ENCODE peak calls at places on chromosomes 3 and 15, in four cellular contexts. One of them, this sample, is unnamed.
A peak's percentile ranks its signal among the peaks of the same experiment; 100 is the strongest.

GRCh38 chr3:4586381-4586780 is 93.2 kb downstream of the ITPR1 start:
- DNase-seq in IMR-90: no peak
- DNase-seq in right atrium auricular region: no peak
- DNase-seq in esophagus squamous epithelium: no peak
- DNase-seq in this sample: no peak

GRCh38 chr3:99498544-99499234 is 139.7 kb upstream of the COL8A1 start:
- DNase-seq in IMR-90: peak; percentile 25
- DNase-seq in right atrium auricular region: no peak
- DNase-seq in esophagus squamous epithelium: no peak
- DNase-seq in this sample: no peak

GRCh38 chr15:99143655-99144610 is 39.1 kb downstream of the SYNM start:
- DNase-seq in IMR-90: peak; percentile 31
- DNase-seq in right atrium auricular region: peak; percentile 88
- DNase-seq in esophagus squamous epithelium: no peak
- DNase-seq in this sample: no peak

GRCh38 chr15:58447244-58448010 is 15.6 kb downstream of the LIPC start:
- DNase-seq in IMR-90: peak; percentile 72
- DNase-seq in right atrium auricular region: no peak
- DNase-seq in esophagus squamous epithelium: no peak
- DNase-seq in this sample: peak; percentile 11

GRCh38 chr3:57910988-57911387 is 97.2 kb upstream of the FLNB start:
- DNase-seq in IMR-90: peak; percentile 28
- DNase-seq in right atrium auricular region: no peak
- DNase-seq in esophagus squamous epithelium: no peak
- DNase-seq in this sample: peak; percentile 5

GRCh38 chr3:141825216-141826011 is 51.0 kb upstream of the ATP1B3 start:
- DNase-seq in IMR-90: no peak
- DNase-seq in right atrium auricular region: no peak
- DNase-seq in esophagus squamous epithelium: no peak
- DNase-seq in this sample: no peak

GRCh38 chr15:28094732-28095521 is 4.2 kb downstream of the OCA2 start:
- DNase-seq in IMR-90: no peak
- DNase-seq in right atrium auricular region: peak; percentile 58
- DNase-seq in esophagus squamous epithelium: no peak
- DNase-seq in this sample: no peak

GRCh38 chr3:22089284-22089683 is 338.3 kb upstream of the ZNF385D start:
- DNase-seq in IMR-90: peak; percentile 1
- DNase-seq in right atrium auricular region: no peak
- DNase-seq in esophagus squamous epithelium: no peak
- DNase-seq in this sample: peak; percentile 1

GRCh38 chr3:188052229-188052965 is 101.6 kb upstream of the LPP start:
- DNase-seq in IMR-90: peak; percentile 32
- DNase-seq in right atrium auricular region: peak; percentile 96
- DNase-seq in esophagus squamous epithelium: no peak
- DNase-seq in this sample: peak; percentile 44

GRCh38 chr3:128726691-128727031 is 678 bp downstream of the RAB7A start:
- DNase-seq in IMR-90: peak; percentile 87
- DNase-seq in right atrium auricular region: peak; percentile 79
- DNase-seq in esophagus squamous epithelium: peak; percentile 21
- DNase-seq in this sample: peak; percentile 38

GRCh38 chr15:85828026-85828597 is 33.4 kb upstream of the KLHL25 start:
- DNase-seq in IMR-90: no peak
- DNase-seq in right atrium auricular region: no peak
- DNase-seq in esophagus squamous epithelium: no peak
- DNase-seq in this sample: no peak

GRCh38 chr3:177237206-177237605 is 39.9 kb upstream of the TBL1XR1 start:
- DNase-seq in IMR-90: no peak
- DNase-seq in right atrium auricular region: peak; percentile 7
- DNase-seq in esophagus squamous epithelium: no peak
- DNase-seq in this sample: no peak

DNA sequence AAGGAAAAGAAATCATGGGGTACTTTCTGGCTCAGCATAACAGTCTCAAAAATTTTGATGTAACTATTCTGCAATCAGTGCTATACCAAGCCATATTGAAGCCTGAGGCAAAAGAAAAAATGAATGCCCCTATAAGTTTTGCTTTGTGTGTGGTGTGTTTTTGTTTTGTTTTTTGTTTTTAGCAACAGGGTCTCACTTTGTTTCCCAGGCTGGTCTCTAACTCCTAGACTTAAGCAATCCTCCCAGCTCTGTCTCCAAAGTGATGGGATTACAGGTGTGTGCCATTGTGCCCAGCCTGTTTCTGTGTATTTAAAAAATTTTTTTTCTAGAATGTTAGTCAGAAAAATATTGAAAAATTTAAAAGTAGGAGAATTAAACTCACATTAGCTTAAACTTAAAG is 93.2 kb downstream of the ZNF280D start:
- DNase-seq in IMR-90: no peak
- DNase-seq in right atrium auricular region: no peak
- DNase-seq in esophagus squamous epithelium: no peak
- DNase-seq in this sample: no peak
- H3K4me1 ChIP-seq in IMR-90: peaks cover 2% of the 10 kb centered on the region
- H3K4me1 ChIP-seq in right atrium auricular region: no peaks in the 10 kb centered on the region
- H3K4me1 ChIP-seq in esophagus squamous epithelium: no peaks in the 10 kb centered on the region
- H3K4me1 ChIP-seq in this sample: no peaks in the 10 kb centered on the region

GRCh38 chr3:66572938-66573710 is 72.3 kb upstream of the LRIG1 start:
- DNase-seq in IMR-90: no peak
- DNase-seq in right atrium auricular region: no peak
- DNase-seq in esophagus squamous epithelium: no peak
- DNase-seq in this sample: no peak
- H3K27ac ChIP-seq in IMR-90: no peak overlapping the region
- H3K27ac ChIP-seq in right atrium auricular region: no peak overlapping the region
- H3K27ac ChIP-seq in esophagus squamous epithelium: no peak overlapping the region
- H3K27ac ChIP-seq in this sample: no peak overlapping the region

DNA sequence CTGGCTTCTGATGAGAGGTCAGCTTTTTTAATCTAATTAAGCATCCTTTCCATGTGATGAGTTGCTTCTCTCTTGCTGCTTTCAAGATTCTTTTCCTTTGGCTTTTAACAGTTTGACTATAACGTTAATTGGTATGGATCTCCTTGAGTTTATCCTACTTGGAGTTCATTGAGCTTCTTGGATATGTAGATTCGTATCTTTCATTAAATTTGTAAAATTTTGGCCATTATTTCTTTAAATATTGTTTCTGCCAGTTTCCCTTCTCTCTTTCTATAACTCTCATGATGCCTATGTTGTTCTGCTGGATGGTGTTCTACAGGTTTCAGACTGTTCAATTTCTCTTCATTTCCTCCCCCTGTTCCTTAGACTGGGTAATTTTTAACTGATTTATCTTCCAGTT is 21.0 kb upstream of the MTMR10 start:
- DNase-seq in IMR-90: no peak
- DNase-seq in right atrium auricular region: no peak
- DNase-seq in esophagus squamous epithelium: no peak
- DNase-seq in this sample: no peak
- H3K4me1 ChIP-seq in IMR-90: peaks cover 3% of the 10 kb centered on the region
- H3K4me1 ChIP-seq in right atrium auricular region: no peaks in the 10 kb centered on the region
- H3K4me1 ChIP-seq in esophagus squamous epithelium: no peaks in the 10 kb centered on the region
- H3K4me1 ChIP-seq in this sample: no peaks in the 10 kb centered on the region

GRCh38 chr3:100602506-100603444 is 6.6 kb upstream of the ADGRG7 start:
- DNase-seq in IMR-90: peak; percentile 54
- DNase-seq in right atrium auricular region: no peak
- DNase-seq in esophagus squamous epithelium: no peak
- DNase-seq in this sample: no peak

GRCh38 chr3:100605358-100605757 is 4.0 kb upstream of the ADGRG7 start:
- DNase-seq in IMR-90: no peak
- DNase-seq in right atrium auricular region: no peak
- DNase-seq in esophagus squamous epithelium: no peak
- DNase-seq in this sample: no peak

GRCh38 chr3:100603449-100603848 is 6.0 kb upstream of the ADGRG7 start:
- DNase-seq in IMR-90: peak; percentile 54
- DNase-seq in right atrium auricular region: no peak
- DNase-seq in esophagus squamous epithelium: no peak
- DNase-seq in this sample: peak; percentile 72

DNA sequence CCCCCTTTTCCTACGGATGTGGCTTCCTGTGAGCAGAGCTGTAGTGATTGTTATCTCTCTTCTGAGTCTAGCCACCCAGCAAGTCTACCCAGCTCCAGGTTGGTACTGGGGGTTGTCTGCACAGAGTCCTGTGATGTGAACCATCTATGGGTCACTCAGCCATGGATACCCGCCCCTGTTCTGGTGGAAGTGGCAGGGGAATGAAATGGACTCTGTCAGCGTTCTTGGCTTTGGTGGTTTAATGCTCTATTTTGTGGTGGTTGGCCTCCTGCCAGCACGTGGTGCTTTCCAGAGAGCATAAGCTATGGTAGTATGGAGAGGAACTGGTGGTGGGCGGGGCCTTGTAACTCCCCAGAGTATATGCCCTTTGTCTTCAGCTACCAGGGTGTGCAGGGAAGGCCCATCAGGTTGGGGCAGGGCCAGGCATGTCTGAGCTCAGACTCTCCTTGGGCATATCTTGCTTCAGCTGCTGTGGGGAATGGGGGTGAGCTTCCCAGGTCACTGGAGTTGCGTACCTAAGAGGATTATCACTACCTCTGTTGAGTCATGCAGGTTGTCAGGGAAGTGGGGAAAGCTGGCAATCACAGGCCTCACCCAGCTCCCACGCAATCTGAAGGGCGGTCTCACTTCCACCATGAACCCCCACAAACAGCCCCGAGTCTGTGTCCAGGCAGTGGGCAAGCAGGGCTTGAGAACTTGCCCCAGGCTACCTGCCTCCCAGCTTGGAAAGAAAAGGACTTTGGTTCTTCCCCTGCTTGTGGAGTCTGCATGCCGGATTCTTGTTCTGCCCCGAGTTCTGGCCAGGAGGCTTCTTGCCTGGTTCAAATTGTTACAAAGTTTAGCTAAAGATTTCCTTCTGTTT is 9.0 kb upstream of the ADGRG7 start:
- DNase-seq in IMR-90: no peak
- DNase-seq in right atrium auricular region: no peak
- DNase-seq in esophagus squamous epithelium: no peak
- DNase-seq in this sample: peak; percentile 63
- H3K27ac ChIP-seq in IMR-90: no peak overlapping the region
- H3K27ac ChIP-seq in right atrium auricular region: no peak overlapping the region
- H3K27ac ChIP-seq in esophagus squamous epithelium: peak overlapping the region; percentile 83
- H3K27ac ChIP-seq in this sample: peak overlapping the region; percentile 40

GRCh38 chr3:65537109-65537508 is 501.6 kb downstream of the MAGI1 start:
- DNase-seq in IMR-90: no peak
- DNase-seq in right atrium auricular region: no peak
- DNase-seq in esophagus squamous epithelium: no peak
- DNase-seq in this sample: no peak
- H3K4me1 ChIP-seq in IMR-90: peaks cover 5% of the 10 kb centered on the region
- H3K4me1 ChIP-seq in right atrium auricular region: no peaks in the 10 kb centered on the region
- H3K4me1 ChIP-seq in esophagus squamous epithelium: no peaks in the 10 kb centered on the region
- H3K4me1 ChIP-seq in this sample: peaks cover 7% of the 10 kb centered on the region

GRCh38 chr3:126464494-126464893 is 11.2 kb downstream of the ZXDC start:
- DNase-seq in IMR-90: no peak
- DNase-seq in right atrium auricular region: no peak
- DNase-seq in esophagus squamous epithelium: no peak
- DNase-seq in this sample: no peak

GRCh38 chr3:126467611-126467955 is 8.1 kb downstream of the ZXDC start:
- DNase-seq in IMR-90: no peak
- DNase-seq in right atrium auricular region: no peak
- DNase-seq in esophagus squamous epithelium: no peak
- DNase-seq in this sample: no peak

GRCh38 chr3:126464997-126465396 is 10.7 kb downstream of the ZXDC start:
- DNase-seq in IMR-90: no peak
- DNase-seq in right atrium auricular region: no peak
- DNase-seq in esophagus squamous epithelium: no peak
- DNase-seq in this sample: no peak

GRCh38 chr3:126466886-126467610 is 8.6 kb downstream of the ZXDC start:
- DNase-seq in IMR-90: no peak
- DNase-seq in right atrium auricular region: no peak
- DNase-seq in esophagus squamous epithelium: no peak
- DNase-seq in this sample: no peak

DNA sequence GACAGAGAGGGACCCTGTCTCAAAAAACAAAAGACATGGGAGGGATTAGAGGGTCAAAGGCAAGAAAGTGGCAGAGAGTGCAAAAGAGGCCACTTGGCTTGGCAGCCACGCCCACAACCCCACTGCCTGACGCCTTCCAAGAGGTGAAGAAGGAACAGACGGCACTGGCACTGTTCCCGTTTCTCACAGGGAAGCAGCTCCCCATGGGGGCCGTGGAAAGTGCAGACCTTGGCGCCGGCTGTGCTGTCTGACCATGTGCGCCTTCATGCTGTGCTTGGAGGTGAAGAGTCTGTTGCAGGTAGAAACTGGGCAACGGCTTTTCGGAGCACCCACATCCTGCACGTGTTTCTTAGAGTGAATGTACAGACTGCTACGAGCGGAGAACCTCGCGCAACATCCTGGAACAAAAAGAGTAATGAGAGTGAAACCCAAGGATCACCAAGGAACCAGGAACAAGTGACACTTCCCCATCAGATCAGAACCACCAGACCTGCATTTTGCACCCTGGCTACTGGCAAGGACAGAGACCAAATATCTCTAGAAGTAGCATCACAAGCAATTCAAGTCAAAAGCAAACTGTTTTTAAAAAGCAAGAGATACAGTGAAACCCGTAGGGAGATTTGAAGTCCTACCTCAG is 9.6 kb downstream of the ZXDC start:
- DNase-seq in IMR-90: no peak
- DNase-seq in right atrium auricular region: no peak
- DNase-seq in esophagus squamous epithelium: no peak
- DNase-seq in this sample: no peak
- H3K27ac ChIP-seq in IMR-90: no peak overlapping the region
- H3K27ac ChIP-seq in right atrium auricular region: no peak overlapping the region
- H3K27ac ChIP-seq in esophagus squamous epithelium: peak overlapping the region; percentile 13
- H3K27ac ChIP-seq in this sample: no peak overlapping the region

GRCh38 chr3:13016726-13017255 is 56.4 kb downstream of the IQSEC1 start:
- DNase-seq in IMR-90: no peak
- DNase-seq in right atrium auricular region: no peak
- DNase-seq in esophagus squamous epithelium: no peak
- DNase-seq in this sample: no peak
- H3K4me1 ChIP-seq in IMR-90: peaks cover 25% of the 10 kb centered on the region
- H3K4me1 ChIP-seq in right atrium auricular region: no peaks in the 10 kb centered on the region
- H3K4me1 ChIP-seq in esophagus squamous epithelium: peaks cover 49% of the 10 kb centered on the region
- H3K4me1 ChIP-seq in this sample: no peaks in the 10 kb centered on the region

GRCh38 chr15:55652363-55652762 is 64.2 kb upstream of the PYGO1 start:
- DNase-seq in IMR-90: no peak
- DNase-seq in right atrium auricular region: no peak
- DNase-seq in esophagus squamous epithelium: no peak
- DNase-seq in this sample: no peak
- H3K27ac ChIP-seq in IMR-90: no peak overlapping the region
- H3K27ac ChIP-seq in right atrium auricular region: no peak overlapping the region
- H3K27ac ChIP-seq in esophagus squamous epithelium: no peak overlapping the region
- H3K27ac ChIP-seq in this sample: no peak overlapping the region

This sample was measured in A673.